ENCODE peak calls at places on chromosomes 1 and 21, in four cellular contexts. One of them, this sample, is unnamed. For H3K4me1, the result is how much of the 10 kb centered on the place peaks cover.

GRCh38 chr1:209674957-209675566 is at the start of gene G0S2:
- DNase-seq in HCT116: no peak
- DNase-seq in K562: peak
- DNase-seq in HepG2: no peak
- DNase-seq in this sample: no peak

GRCh38 chr1:95622609-95623008 is 388.6 kb downstream of the RWDD3 start:
- DNase-seq in HCT116: no peak
- DNase-seq in K562: no peak
- DNase-seq in HepG2: no peak
- DNase-seq in this sample: no peak

GRCh38 chr21:41112740-41113692 is 54.9 kb upstream of the BACE2 start:
- DNase-seq in HCT116: no peak
- DNase-seq in K562: no peak
- DNase-seq in HepG2: no peak
- DNase-seq in this sample: no peak

GRCh38 chr21:29434081-29434480 is 135.4 kb downstream of the BACH1 start:
- DNase-seq in K562: no peak
- DNase-seq in HepG2: no peak
- DNase-seq in HCT116: no peak
- DNase-seq in this sample: no peak

GRCh38 chr1:247332215-247332900 is 691 bp upstream of the ZNF496 start:
- DNase-seq in HepG2: no peak
- DNase-seq in HCT116: no peak
- DNase-seq in K562: peak
- DNase-seq in this sample: no peak

GRCh38 chr1:183023601-183024351 is 556 bp downstream of the LAMC1 start:
- DNase-seq in K562: peak
- DNase-seq in HCT116: peak
- DNase-seq in HepG2: peak
- DNase-seq in this sample: no peak

GRCh38 chr1:18646091-18646775 is 15.6 kb downstream of the PAX7 start:
- DNase-seq in K562: no peak
- DNase-seq in HepG2: peak
- DNase-seq in HCT116: no peak
- DNase-seq in this sample: no peak

GRCh38 chr1:152112101-152112884 is 3.0 kb downstream of the TCHH start:
- DNase-seq in HCT116: no peak
- DNase-seq in HepG2: no peak
- DNase-seq in K562: no peak
- DNase-seq in this sample: no peak

GRCh38 chr1:10888289-10888688 is 91.8 kb upstream of the CASZ1 start:
- DNase-seq in K562: no peak
- DNase-seq in HepG2: no peak
- DNase-seq in HCT116: no peak
- DNase-seq in this sample: no peak

GRCh38 chr1:26915204-26915842 is 1.5 kb upstream of the NR0B2 start:
- DNase-seq in HCT116: no peak
- DNase-seq in K562: no peak
- DNase-seq in HepG2: peak
- DNase-seq in this sample: no peak

GRCh38 chr21:39499156-39499555 is 47.4 kb downstream of the SH3BGR start:
- DNase-seq in HCT116: no peak
- DNase-seq in K562: no peak
- DNase-seq in HepG2: no peak
- DNase-seq in this sample: no peak

GRCh38 chr1:117205368-117205767 is 5.4 kb downstream of the VTCN1 start:
- DNase-seq in HCT116: no peak
- DNase-seq in K562: no peak
- DNase-seq in HepG2: no peak
- DNase-seq in this sample: no peak

GRCh38 chr1:159826436-159827101 is at the start of gene SLAMF8:
- DNase-seq in HepG2: no peak
- DNase-seq in K562: no peak
- DNase-seq in HCT116: no peak
- DNase-seq in this sample: no peak

GRCh38 chr1:173095632-173096031 is 44.9 kb upstream of the TNFSF18 start:
- DNase-seq in HCT116: no peak
- DNase-seq in HepG2: no peak
- DNase-seq in K562: no peak
- DNase-seq in this sample: peak

GRCh38 chr1:14516974-14517812 is 81.3 kb upstream of the KAZN start:
- DNase-seq in HepG2: no peak
- DNase-seq in HCT116: no peak
- DNase-seq in K562: no peak
- DNase-seq in this sample: no peak

GRCh38 chr1:191022856-191023255 is 545.2 kb upstream of the BRINP3 start:
- DNase-seq in HCT116: no peak
- DNase-seq in HepG2: no peak
- DNase-seq in K562: no peak
- DNase-seq in this sample: no peak

GRCh38 chr1:46547481-46548383 is 3.7 kb downstream of the KNCN start:
- DNase-seq in K562: peak
- DNase-seq in HepG2: peak
- DNase-seq in HCT116: peak
- DNase-seq in this sample: peak

GRCh38 chr1:150259758-150260669 is 2.4 kb downstream of the CA14 start:
- DNase-seq in HCT116: no peak
- DNase-seq in K562: no peak
- DNase-seq in HepG2: peak
- DNase-seq in this sample: no peak

GRCh38 chr1:24329797-24330543 is 10.8 kb downstream of the GRHL3 start:
- DNase-seq in HepG2: no peak
- DNase-seq in K562: no peak
- DNase-seq in HCT116: no peak
- DNase-seq in this sample: no peak

GRCh38 chr1:8349961-8350360 is 32.0 kb downstream of the SLC45A1 start:
- DNase-seq in K562: no peak
- DNase-seq in HCT116: no peak
- DNase-seq in HepG2: no peak
- DNase-seq in this sample: no peak

GRCh38 chr1:243416510-243416909 is 160.7 kb downstream of the SDCCAG8 start:
- DNase-seq in HCT116: no peak
- DNase-seq in K562: no peak
- DNase-seq in HepG2: no peak
- DNase-seq in this sample: no peak

GRCh38 chr1:97739596-97740103 is 181.2 kb downstream of the DPYD start:
- DNase-seq in K562: no peak
- DNase-seq in HepG2: no peak
- DNase-seq in HCT116: no peak
- DNase-seq in this sample: no peak

GRCh38 chr1:172742599-172743500 is 83.9 kb downstream of the FASLG start:
- DNase-seq in HepG2: peak
- DNase-seq in K562: peak
- DNase-seq in HCT116: peak
- DNase-seq in this sample: no peak

GRCh38 chr1:23902611-23903278 is 10.4 kb downstream of the CNR2 start:
- DNase-seq in HCT116: no peak
- DNase-seq in K562: no peak
- DNase-seq in HepG2: no peak
- DNase-seq in this sample: no peak

GRCh38 chr1:145878724-145879123 is 6.9 kb downstream of the ANKRD35 start:
- DNase-seq in K562: no peak
- DNase-seq in HepG2: no peak
- DNase-seq in HCT116: no peak
- DNase-seq in this sample: no peak

GRCh38 chr1:36934061-36934460 is 100.3 kb downstream of the GRIK3 start:
- DNase-seq in K562: no peak
- DNase-seq in HCT116: no peak
- DNase-seq in HepG2: no peak
- DNase-seq in this sample: no peak

GRCh38 chr1:214439352-214440119 is 111.9 kb downstream of the PTPN14 start:
- DNase-seq in K562: no peak
- DNase-seq in HepG2: peak
- DNase-seq in HCT116: peak
- DNase-seq in this sample: no peak

GRCh38 chr1:24872446-24872845 is 57.6 kb downstream of the RUNX3 start:
- DNase-seq in K562: no peak
- DNase-seq in HCT116: no peak
- DNase-seq in HepG2: no peak
- DNase-seq in this sample: no peak

GRCh38 chr1:183932412-183932811 is 105.1 kb downstream of the COLGALT2 start:
- DNase-seq in HepG2: no peak
- DNase-seq in K562: no peak
- DNase-seq in HCT116: no peak
- DNase-seq in this sample: no peak

GRCh38 chr1:205976708-205977107 is 26.5 kb downstream of the RAB7B start:
- DNase-seq in HCT116: no peak
- DNase-seq in K562: no peak
- DNase-seq in HepG2: peak
- DNase-seq in this sample: no peak

DNA sequence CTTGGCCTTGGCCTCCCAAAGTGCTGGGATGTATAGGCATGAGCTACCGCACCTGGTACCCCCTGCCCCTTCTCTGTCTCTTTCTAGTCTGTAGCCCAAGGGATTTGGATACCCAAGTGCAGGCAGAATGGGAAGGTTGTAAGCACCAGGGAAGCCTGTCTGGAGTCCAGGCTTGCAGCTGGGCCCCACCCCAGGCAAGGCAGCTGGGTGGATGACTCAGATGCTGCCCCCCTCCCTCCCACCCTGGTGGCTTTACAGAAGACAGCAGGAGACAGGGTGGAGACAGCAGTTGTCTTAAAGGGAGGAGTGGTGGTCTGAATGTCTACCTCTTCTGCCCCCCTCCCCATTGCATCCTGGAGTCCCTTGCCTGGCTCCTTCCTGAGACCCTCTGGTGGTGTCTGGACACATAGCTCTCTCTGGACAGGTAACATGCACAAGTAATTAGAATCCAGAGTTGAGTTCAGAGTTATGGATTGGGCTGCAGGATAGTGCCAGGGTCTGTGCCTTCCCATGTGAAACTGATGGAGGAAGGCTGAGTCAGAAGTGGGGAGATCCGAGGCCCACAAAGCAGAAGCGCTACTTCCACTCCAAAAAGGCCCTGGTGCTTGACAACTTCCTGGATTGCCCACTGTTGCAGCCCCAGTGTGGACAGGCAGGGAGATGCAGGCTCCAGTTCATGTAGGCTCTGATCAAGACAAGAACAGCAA is 5.1 kb downstream of the LMNA start:
- DNase-seq in HCT116: no peak
- DNase-seq in HepG2: no peak
- DNase-seq in K562: peak
- DNase-seq in this sample: no peak
- TF ChIP-seq TCF7L2 in HCT116: no peak
- TF ChIP-seq TCF7L2 in HepG2: no peak
- TF ChIP-seq TCF7L2 in K562: no peak
- TF ChIP-seq TCF7L2 in this sample: no peak

GRCh38 chr1:2172551-2173146 is 21.9 kb downstream of the FAAP20 start:
- DNase-seq in HepG2: no peak
- DNase-seq in HCT116: no peak
- DNase-seq in K562: no peak
- DNase-seq in this sample: no peak

GRCh38 chr1:2175681-2176454 is 18.7 kb downstream of the FAAP20 start:
- DNase-seq in HCT116: no peak
- DNase-seq in HepG2: no peak
- DNase-seq in K562: peak
- DNase-seq in this sample: no peak

GRCh38 chr1:2175055-2175414 is 19.5 kb downstream of the FAAP20 start:
- DNase-seq in HCT116: no peak
- DNase-seq in K562: no peak
- DNase-seq in HepG2: no peak
- DNase-seq in this sample: no peak

GRCh38 chr1:2173546-2174347 is 20.8 kb downstream of the FAAP20 start:
- DNase-seq in HepG2: no peak
- DNase-seq in K562: no peak
- DNase-seq in HCT116: no peak
- DNase-seq in this sample: no peak

GRCh38 chr1:2174348-2175054 is 20.1 kb downstream of the FAAP20 start:
- DNase-seq in HCT116: peak
- DNase-seq in K562: peak
- DNase-seq in HepG2: peak
- DNase-seq in this sample: peak
- H3K4me1 ChIP-seq in HCT116: under half
- H3K4me1 ChIP-seq in K562: half or more
- H3K4me1 ChIP-seq in HepG2: under half
- H3K4me1 ChIP-seq in this sample: under half

DNA sequence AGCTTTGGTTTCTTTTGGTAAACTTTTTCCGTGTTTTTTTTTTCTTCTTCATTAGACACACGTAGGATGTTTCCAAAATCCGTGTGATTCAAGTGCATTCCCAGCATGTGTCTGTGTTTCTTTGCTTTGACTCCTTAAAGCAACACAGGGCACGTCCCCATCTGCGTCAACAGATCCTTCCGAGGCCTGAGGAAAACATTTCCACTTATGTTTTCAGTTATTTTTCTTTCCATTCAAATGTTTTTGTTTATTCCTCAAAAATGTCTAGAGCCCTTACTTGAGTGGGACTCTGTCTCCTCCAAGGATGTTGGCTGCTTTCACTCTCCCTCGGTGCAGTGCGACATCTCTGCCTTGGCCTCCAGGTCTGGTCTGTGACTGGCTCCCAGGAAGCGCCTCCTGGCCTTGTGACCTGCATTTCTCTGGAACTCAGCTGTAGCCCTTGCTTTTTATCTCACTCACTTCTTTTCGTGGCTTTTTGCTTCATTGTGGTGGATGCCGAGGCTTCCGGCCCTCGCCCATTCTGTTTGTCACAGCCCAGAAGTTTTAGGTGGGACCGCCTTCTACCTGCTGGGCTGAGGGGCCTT is 31.3 kb upstream of the SLC19A1 start:
- DNase-seq in HepG2: no peak
- DNase-seq in K562: no peak
- DNase-seq in HCT116: no peak
- DNase-seq in this sample: no peak
- TF ChIP-seq TCF7L2 in HepG2: no peak
- TF ChIP-seq TCF7L2 in K562: no peak
- TF ChIP-seq TCF7L2 in HCT116: no peak
- TF ChIP-seq TCF7L2 in this sample: no peak

DNA sequence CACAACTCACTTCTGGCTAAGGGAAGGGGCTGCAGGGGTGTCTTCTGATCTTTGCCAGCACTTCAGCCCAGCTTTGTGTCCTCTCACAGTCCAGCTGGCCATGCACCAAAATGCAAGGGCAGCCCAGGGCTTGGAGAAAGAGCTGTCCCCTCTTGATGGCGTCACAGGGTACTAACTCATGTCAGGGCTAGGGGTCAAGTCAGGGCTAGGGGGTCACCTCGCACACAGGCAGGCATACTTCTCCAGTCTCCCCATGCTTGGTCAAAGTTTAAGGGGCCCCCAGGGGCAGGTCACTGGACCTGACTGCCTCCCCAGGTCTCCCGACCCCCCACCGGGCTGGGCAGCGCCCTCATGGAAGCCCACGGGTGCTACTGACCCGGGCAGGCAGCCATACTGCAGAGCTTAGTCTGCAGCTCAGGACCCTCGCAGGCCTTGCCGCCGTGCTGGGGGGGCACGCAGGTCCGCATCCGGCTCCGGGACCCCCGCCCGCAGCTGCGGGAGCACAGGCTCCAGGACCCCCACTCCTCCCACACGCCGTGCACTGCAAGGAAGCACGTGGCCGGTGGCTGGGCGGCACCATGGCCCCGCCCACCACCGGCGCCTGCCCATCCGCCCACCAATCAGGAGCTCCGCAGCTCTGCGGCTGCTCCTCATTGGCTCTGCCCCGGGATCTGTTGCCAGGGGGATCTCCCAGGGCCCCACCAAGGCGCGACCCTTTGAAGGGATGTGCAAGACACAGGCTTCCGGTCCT is 21.5 kb downstream of the ADGRB2 start:
- DNase-seq in HepG2: no peak
- DNase-seq in HCT116: no peak
- DNase-seq in K562: peak
- DNase-seq in this sample: no peak
- H3K4me1 ChIP-seq in HepG2: under half
- H3K4me1 ChIP-seq in HCT116: under half
- H3K4me1 ChIP-seq in K562: half or more
- H3K4me1 ChIP-seq in this sample: under half